ENCODE peak calls at places on chromosomes 12 and 14, in four cellular contexts. H is mucosa of descending colon, U is gastrocnemius medialis, W is HFF-Myc. I is an unnamed sample.

GRCh38 chr12:34287986-34288962 is 266.0 kb downstream of the ALG10 start:
- DNase-seq in H (no peak), U (no peak), W (no peak), I (no peak)

GRCh38 chr12:2475984-2476383 is 318.8 kb upstream of the FKBP4 start:
- DNase-seq in H (no peak), U (no peak), W (no peak), I (peak; percentile 72)

GRCh38 chr14:97944380-97944779 is 1147.2 kb downstream of the VRK1 start:
- DNase-seq in H (no peak), U (no peak), W (no peak), I (no peak)

GRCh38 chr12:71664411-71665108 is 459 bp downstream of the THAP2 start:
- DNase-seq in H (no peak), U (no peak), W (no peak), I (no peak)

GRCh38 chr14:102726191-102726949 is 50.9 kb upstream of the TRAF3 start:
- DNase-seq in H (no peak), U (no peak), W (no peak), I (no peak)

GRCh38 chr12:2115101-2115845 is 62.5 kb downstream of the CACNA1C start:
- DNase-seq in H (peak; percentile 31), U (no peak), W (no peak), I (no peak)

GRCh38 chr12:85322715-85323114 is 42.7 kb downstream of the ALX1 start:
- DNase-seq in H (no peak), U (no peak), W (no peak), I (no peak)

GRCh38 chr12:1413930-1414329 is 180.5 kb downstream of the FBXL14 start:
- DNase-seq in H (no peak), U (no peak), W (no peak), I (no peak)

GRCh38 chr12:102806110-102806509 is 110.9 kb downstream of the PAH start:
- DNase-seq in H (no peak), U (no peak), W (no peak), I (no peak)

GRCh38 chr14:95356245-95356850 is 36.6 kb upstream of the CLMN start:
- DNase-seq in H (no peak), U (no peak), W (peak; percentile 24), I (no peak)

GRCh38 chr12:131365821-131366260 is 345.0 kb upstream of the SFSWAP start:
- DNase-seq in H (peak; percentile 36), U (no peak), W (no peak), I (no peak)

GRCh38 chr14:91281346-91281745 is 36.8 kb upstream of the GPR68 start:
- DNase-seq in H (no peak), U (no peak), W (no peak), I (no peak)

GRCh38 chr12:88805692-88806091 is 225.4 kb upstream of the KITLG start:
- DNase-seq in H (no peak), U (no peak), W (no peak), I (no peak)

GRCh38 chr12:54684636-54685630 is 36.8 kb upstream of the DCD start:
- DNase-seq in H (no peak), U (no peak), W (no peak), I (no peak)

GRCh38 chr12:95096378-95096777 is 23.0 kb upstream of the NR2C1 start:
- DNase-seq in H (no peak), U (no peak), W (no peak), I (no peak)

GRCh38 chr14:94598816-94599655 is 13.2 kb upstream of the SERPINA3 start:
- DNase-seq in H (peak; percentile 85), U (peak; percentile 85), W (peak; percentile 14), I (no peak)

GRCh38 chr12:116735951-116736599 is 1.8 kb downstream of the SPRING1 start:
- DNase-seq in H (no peak), U (no peak), W (no peak), I (no peak)

GRCh38 chr12:52147367-52147972 is 44.3 kb downstream of the KRT80 start:
- DNase-seq in H (peak; percentile 97), U (peak; percentile 91), W (peak; percentile 88), I (no peak)

GRCh38 chr12:53213348-53213747 is 6.3 kb upstream of the ITGB7 start:
- DNase-seq in H (peak; percentile 89), U (peak; percentile 66), W (no peak), I (peak; percentile 95)

GRCh38 chr12:91432079-91432478 is 249.5 kb upstream of the DCN start:
- DNase-seq in H (no peak), U (no peak), W (no peak), I (no peak)

GRCh38 chr14:49770212-49770817 is 2.4 kb downstream of the KLHDC2 start:
- DNase-seq in H (no peak), U (no peak), W (no peak), I (no peak)

GRCh38 chr14:61493996-61494395 is 172.6 kb downstream of the PRKCH start:
- DNase-seq in H (no peak), U (no peak), W (no peak), I (no peak)

GRCh38 chr14:23727566-23728335 is 91.6 kb downstream of the DHRS2 start:
- DNase-seq in H (no peak), U (no peak), W (peak; percentile 20), I (no peak)

GRCh38 chr12:9969673-9970072 is 1.5 kb upstream of the CLEC12A start:
- DNase-seq in H (no peak), U (no peak), W (no peak), I (no peak)

GRCh38 chr12:75660107-75660530 is 148.7 kb upstream of the KRR1 start:
- DNase-seq in H (no peak), U (no peak), W (no peak), I (no peak)

GRCh38 chr14:75913183-75913582 is 68.6 kb downstream of the TGFB3 start:
- DNase-seq in H (no peak), U (no peak), W (no peak), I (no peak)

GRCh38 chr14:102442241-102443211 is 67.0 kb downstream of the ANKRD9 start:
- DNase-seq in H (peak; percentile 69), U (peak; percentile 87), W (no peak), I (no peak)

GRCh38 chr14:75487155-75487671 is 35.1 kb upstream of the BATF start:
- DNase-seq in H (no peak), U (no peak), W (no peak), I (no peak)

GRCh38 chr12:120668091-120668796 is 18.7 kb upstream of the MLEC start:
- DNase-seq in H (no peak), U (no peak), W (no peak), I (no peak)

GRCh38 chr14:54175298-54175942 is 218.8 kb upstream of the BMP4 start:
- DNase-seq in H (no peak), U (peak; percentile 20), W (peak; percentile 88), I (peak; percentile 57)
- TF ChIP-seq CTCF in H (peak; percentile 55), U (peak; percentile 75), W (peak; percentile 59), I (peak; percentile 98)

GRCh38 chr12:118983147-118983824 is 1.9 kb downstream of the SRRM4 start:
- DNase-seq in H (no peak), U (no peak), W (no peak), I (peak; percentile 43)

GRCh38 chr12:118979763-118980406 is 1.5 kb upstream of the SRRM4 start:
- DNase-seq in H (no peak), U (no peak), W (peak; percentile 6), I (peak; percentile 76)

GRCh38 chr12:118982308-118982707 is 967 bp downstream of the SRRM4 start:
- DNase-seq in H (no peak), U (no peak), W (no peak), I (no peak)

GRCh38 chr12:118980407-118981014 is 830 bp upstream of the SRRM4 start:
- DNase-seq in H (no peak), U (no peak), W (no peak), I (peak; percentile 84)

GRCh38 chr12:118981285-118982201 is at the start of gene SRRM4:
- DNase-seq in H (no peak), U (no peak), W (no peak), I (peak; percentile 97)
- TF ChIP-seq CTCF in H (no peak), U (no peak), W (no peak), I (no peak)

DNA sequence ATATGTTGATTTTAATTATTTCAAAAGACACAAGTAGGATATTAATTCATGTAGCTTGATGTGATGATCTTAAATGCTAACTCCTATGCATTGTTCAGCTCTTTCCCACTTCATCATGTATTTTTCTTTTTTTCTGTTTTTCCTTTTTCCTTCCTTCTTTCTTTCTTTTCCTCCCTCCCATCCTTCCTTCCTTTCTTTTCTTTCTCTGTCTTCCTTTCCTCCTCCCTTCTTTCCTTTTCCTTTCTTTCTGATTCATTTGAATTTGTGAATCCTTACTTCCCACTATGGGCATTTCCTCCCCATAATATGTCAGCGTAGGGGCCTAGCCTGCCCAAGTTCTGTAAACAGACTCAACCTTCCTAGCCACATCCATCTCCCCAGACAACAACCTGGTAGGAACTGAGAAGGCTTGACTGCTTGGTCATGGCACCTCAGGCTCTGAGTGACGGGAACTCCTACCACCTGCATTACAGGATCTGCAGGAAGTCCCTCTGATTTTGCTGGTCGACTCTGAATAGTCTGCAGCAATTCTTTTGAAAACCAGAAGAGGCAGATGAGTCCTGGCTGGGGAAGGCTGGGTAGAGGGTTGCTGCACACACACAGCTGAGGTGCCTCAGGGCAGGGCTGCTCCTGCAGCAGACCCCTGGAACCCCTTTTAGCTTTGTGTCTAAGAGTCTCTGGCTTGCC is 33.4 kb upstream of the BHLHE41 start:
- DNase-seq in H (no peak), U (no peak), W (no peak), I (no peak)
- TF ChIP-seq CTCF in H (no peak), U (no peak), W (no peak), I (no peak)

DNA sequence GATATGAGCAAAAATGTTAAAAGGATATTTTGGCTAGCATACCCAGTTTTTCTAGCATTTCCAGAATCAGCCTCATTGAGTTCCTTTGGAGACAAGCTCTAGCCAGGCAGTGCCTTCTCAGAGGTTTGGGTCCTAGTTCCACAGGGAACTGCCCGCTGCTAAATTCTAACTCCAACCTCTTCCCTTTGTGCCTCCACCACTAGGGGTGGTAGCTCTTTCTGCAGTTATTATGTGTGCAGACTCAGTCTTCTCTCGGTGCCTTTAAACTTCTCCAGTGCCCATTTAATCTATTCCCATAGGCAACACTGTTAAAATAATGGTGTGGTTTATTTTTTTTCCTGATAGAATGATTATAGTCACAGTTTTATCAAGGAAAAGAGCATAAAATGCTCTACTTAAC is 21.5 kb upstream of the SLC25A3 start:
- DNase-seq in H (no peak), U (no peak), W (no peak), I (no peak)
- TF ChIP-seq CTCF in H (no peak), U (no peak), W (peak; percentile 35), I (no peak)

GRCh38 chr12:47818701-47819543 is 781 bp downstream of the HDAC7 start:
- DNase-seq in H (peak; percentile 88), U (no peak), W (no peak), I (peak; percentile 77)
- TF ChIP-seq CTCF in H (no peak), U (peak; percentile 21), W (peak; percentile 30), I (no peak)

GRCh38 chr14:66036598-66036997 is 449.6 kb upstream of the CCDC196 start:
- DNase-seq in H (no peak), U (no peak), W (no peak), I (no peak)

GRCh38 chr14:66043921-66044320 is 442.2 kb upstream of the CCDC196 start:
- DNase-seq in H (no peak), U (no peak), W (no peak), I (no peak)

GRCh38 chr14:66037361-66037760 is 448.8 kb upstream of the CCDC196 start:
- DNase-seq in H (no peak), U (no peak), W (no peak), I (no peak)

GRCh38 chr14:66039495-66039894 is 446.7 kb upstream of the CCDC196 start:
- DNase-seq in H (no peak), U (no peak), W (no peak), I (no peak)

GRCh38 chr14:66038214-66038977 is 447.8 kb upstream of the CCDC196 start:
- DNase-seq in H (no peak), U (peak; percentile 3), W (peak; percentile 5), I (no peak)
- TF ChIP-seq CTCF in H (no peak), U (no peak), W (no peak), I (no peak)

I was measured in glutamatergic neuron.